ENCODE peak calls at places on chromosomes 4 and X, in five cellular contexts. K is brain microvascular endothelial cell, V is pancreas, I is stomach, S is upper lobe of right lung. A is an unnamed sample.

GRCh38 chrX:17032351-17032750 is 85.9 kb downstream of the REPS2 start:
- DNase-seq in S (no peak), K (peak), V (peak), I (peak), A (no peak)

GRCh38 chr4:161893566-161893965 is 270.2 kb downstream of the FSTL5 start:
- DNase-seq in V (no peak), K (no peak), I (no peak), S (no peak), A (no peak)

GRCh38 chr4:38160487-38161207 is 200.4 kb downstream of the PTTG2 start:
- DNase-seq in V (peak), I (no peak), S (no peak), K (peak), A (peak)

GRCh38 chr4:173040200-173040599 is 128.4 kb upstream of the GALNT7 start:
- DNase-seq in V (peak), K (no peak), I (no peak), S (no peak), A (no peak)

GRCh38 chrX:36957425-36958328 is 50.5 kb upstream of the FAM47C start:
- DNase-seq in I (peak), K (no peak), S (peak), V (peak), A (no peak)

GRCh38 chrX:2703991-2704369 is 12.9 kb downstream of the CD99 start:
- DNase-seq in S (no peak), I (no peak), K (no peak), V (no peak), A (no peak)

GRCh38 chr4:98864560-98864959 is 64.4 kb downstream of the EIF4E start:
- DNase-seq in K (no peak), S (no peak), I (no peak), V (no peak), A (no peak)

GRCh38 chr4:66482186-66482585 is 811.9 kb upstream of the EPHA5 start:
- DNase-seq in K (no peak), V (no peak), S (no peak), I (no peak), A (no peak)

GRCh38 chr4:16217300-16218051 is 8.8 kb downstream of the TAPT1 start:
- DNase-seq in K (no peak), I (no peak), V (no peak), S (no peak), A (no peak)

GRCh38 chr4:124903995-124904722 is 191.6 kb upstream of the ANKRD50 start:
- DNase-seq in V (peak), K (peak), I (peak), S (no peak), A (no peak)

GRCh38 chrX:21493226-21493850 is 119.1 kb downstream of the CNKSR2 start:
- DNase-seq in S (no peak), V (no peak), I (no peak), K (peak), A (no peak)

GRCh38 chr4:132269303-132269990 is 879.6 kb upstream of the PCDH10 start:
- DNase-seq in I (no peak), S (no peak), K (no peak), V (no peak), A (no peak)

GRCh38 chr4:64200001-64200555 is 209.2 kb downstream of the TECRL start:
- DNase-seq in I (no peak), K (no peak), S (no peak), V (no peak), A (no peak)

GRCh38 chr4:48688953-48689352 is 91.1 kb downstream of the FRYL start:
- DNase-seq in S (no peak), V (no peak), K (no peak), I (no peak), A (no peak)

GRCh38 chrX:140057001-140057411 is 91.7 kb upstream of the CXorf66 start:
- DNase-seq in S (peak), V (peak), K (peak), I (peak), A (no peak)

GRCh38 chrX:39904816-39905474 is 192.8 kb downstream of the BCOR start:
- DNase-seq in I (no peak), S (no peak), V (no peak), K (no peak), A (no peak)

GRCh38 chr4:173272987-173273386 is 61.2 kb downstream of the HMGB2 start:
- DNase-seq in V (no peak), I (no peak), S (no peak), K (no peak), A (no peak)

DNA sequence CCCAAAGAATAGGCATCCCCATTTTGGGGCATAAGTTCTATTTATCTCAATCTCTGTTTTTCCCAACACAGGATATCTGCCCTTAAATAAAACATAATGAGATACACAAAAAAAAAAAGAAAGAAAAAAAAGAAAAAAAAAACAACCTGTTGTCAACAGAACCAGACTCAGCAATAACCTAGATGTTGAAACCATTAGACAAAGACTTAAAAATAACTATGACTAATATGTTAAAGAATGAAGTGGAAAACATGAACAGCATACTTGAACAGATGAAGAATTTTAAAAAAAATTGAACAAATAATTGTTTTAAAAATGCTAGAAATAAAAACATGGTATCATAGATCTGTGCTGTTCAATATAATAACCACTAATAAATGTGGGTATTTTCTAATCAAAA is 93.4 kb upstream of the RXFP1 start:
- DNase-seq in S (no peak), V (no peak), K (no peak), I (no peak), A (no peak)
- H3K27ac ChIP-seq in S (no peak), V (no peak), K (peak), I (no peak), A (no peak)

GRCh38 chr4:76984127-76984526 is 34.6 kb downstream of the SEPTIN11 start:
- DNase-seq in S (no peak), I (no peak), V (no peak), K (no peak), A (no peak)

GRCh38 chr4:76989391-76990061 is 40.0 kb downstream of the SEPTIN11 start:
- DNase-seq in V (no peak), K (no peak), S (no peak), I (no peak), A (no peak)

GRCh38 chr4:76987685-76988084 is 38.1 kb downstream of the SEPTIN11 start:
- DNase-seq in S (no peak), I (no peak), V (no peak), K (no peak), A (no peak)

GRCh38 chr4:76984788-76985211 is 35.2 kb downstream of the SEPTIN11 start:
- DNase-seq in K (peak), S (no peak), I (no peak), V (no peak), A (peak)

DNA sequence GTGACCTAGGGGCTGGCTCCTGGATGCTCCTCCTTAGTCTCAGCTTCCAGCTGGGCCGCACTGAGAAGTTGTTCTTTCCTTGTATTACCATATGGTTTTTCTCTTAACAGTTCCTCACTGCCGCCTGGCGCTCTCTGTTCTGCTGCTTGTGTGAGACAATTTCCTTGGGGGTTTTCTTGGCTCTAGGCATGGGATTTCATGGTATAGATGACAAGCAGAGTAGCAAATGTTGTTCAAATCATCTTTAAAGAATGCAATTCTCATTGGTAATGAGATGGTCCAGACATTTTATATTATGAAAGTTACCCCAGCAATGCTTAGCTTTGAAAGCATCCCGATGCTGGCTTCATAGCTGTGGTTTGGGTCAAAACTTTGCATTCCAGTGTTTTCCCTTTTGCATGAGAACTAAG is 37.6 kb downstream of the SEPTIN11 start:
- DNase-seq in K (peak), S (no peak), V (peak), I (peak), A (no peak)
- TF ChIP-seq CTCF in K (peak), S (no peak), V (no peak), I (no peak), A (no peak)

GRCh38 chrX:48910926-48911406 is 480 bp downstream of the SLC35A2 start:
- DNase-seq in K (peak), S (no peak), V (no peak), I (no peak), A (no peak)
- H3K27ac ChIP-seq in K (peak), S (peak), V (peak), I (peak), A (peak)

GRCh38 chr4:602559-602942 is 22.8 kb upstream of the PDE6B start:
- DNase-seq in V (peak), K (no peak), I (peak), S (peak), A (no peak)
- TF ChIP-seq CTCF in V (peak), K (peak), I (no peak), S (peak), A (no peak)